ENCODE peak calls at places on chromosomes 1 and 21, in seven cellular contexts. One of them, this sample, is unnamed.

GRCh38 chr1:107251839-107252238 is 111.0 kb downstream of the NTNG1 start:
- DNase-seq in astrocyte: no peak
- DNase-seq in body of pancreas: no peak
- DNase-seq in brain microvascular endothelial cell: no peak
- DNase-seq in sigmoid colon: no peak
- DNase-seq in left ventricle myocardium inferior: no peak
- DNase-seq in HL-60: no peak
- DNase-seq in this sample: no peak

GRCh38 chr1:171740987-171741871 is 636 bp downstream of the VAMP4 start:
- DNase-seq in astrocyte: peak; percentile 9
- DNase-seq in left ventricle myocardium inferior: peak; percentile 25
- DNase-seq in HL-60: peak; percentile 18
- DNase-seq in sigmoid colon: peak; percentile 71
- DNase-seq in body of pancreas: peak; percentile 57
- DNase-seq in brain microvascular endothelial cell: peak; percentile 11
- DNase-seq in this sample: peak; percentile 20

GRCh38 chr1:202283379-202283844 is 58.3 kb downstream of the UBE2T start:
- DNase-seq in body of pancreas: peak; percentile 7
- DNase-seq in astrocyte: peak; percentile 89
- DNase-seq in left ventricle myocardium inferior: no peak
- DNase-seq in HL-60: no peak
- DNase-seq in brain microvascular endothelial cell: no peak
- DNase-seq in sigmoid colon: no peak
- DNase-seq in this sample: no peak

GRCh38 chr1:29162476-29163138 is 19.1 kb downstream of the SRSF4 start:
- DNase-seq in HL-60: no peak
- DNase-seq in left ventricle myocardium inferior: peak; percentile 35
- DNase-seq in astrocyte: peak; percentile 29
- DNase-seq in body of pancreas: no peak
- DNase-seq in sigmoid colon: no peak
- DNase-seq in brain microvascular endothelial cell: no peak
- DNase-seq in this sample: no peak

GRCh38 chr1:109441105-109441504 is 14.9 kb upstream of the PSMA5 start:
- DNase-seq in HL-60: no peak
- DNase-seq in body of pancreas: no peak
- DNase-seq in sigmoid colon: no peak
- DNase-seq in astrocyte: no peak
- DNase-seq in brain microvascular endothelial cell: no peak
- DNase-seq in left ventricle myocardium inferior: no peak
- DNase-seq in this sample: no peak

GRCh38 chr1:169574336-169574735 is 11.9 kb downstream of the F5 start:
- DNase-seq in astrocyte: no peak
- DNase-seq in brain microvascular endothelial cell: no peak
- DNase-seq in HL-60: no peak
- DNase-seq in body of pancreas: no peak
- DNase-seq in left ventricle myocardium inferior: peak; percentile 14
- DNase-seq in sigmoid colon: no peak
- DNase-seq in this sample: no peak

GRCh38 chr1:111832521-111833155 is 76.9 kb downstream of the DDX20 start:
- DNase-seq in body of pancreas: no peak
- DNase-seq in astrocyte: no peak
- DNase-seq in sigmoid colon: no peak
- DNase-seq in HL-60: no peak
- DNase-seq in brain microvascular endothelial cell: no peak
- DNase-seq in left ventricle myocardium inferior: no peak
- DNase-seq in this sample: no peak

GRCh38 chr1:117623698-117624097 is 17.9 kb downstream of the TENT5C start:
- DNase-seq in astrocyte: no peak
- DNase-seq in sigmoid colon: no peak
- DNase-seq in left ventricle myocardium inferior: no peak
- DNase-seq in HL-60: no peak
- DNase-seq in body of pancreas: no peak
- DNase-seq in brain microvascular endothelial cell: no peak
- DNase-seq in this sample: no peak

GRCh38 chr1:226425431-226426031 is 17.6 kb upstream of the PARP1 start:
- DNase-seq in brain microvascular endothelial cell: no peak
- DNase-seq in left ventricle myocardium inferior: no peak
- DNase-seq in sigmoid colon: no peak
- DNase-seq in HL-60: no peak
- DNase-seq in body of pancreas: no peak
- DNase-seq in astrocyte: no peak
- DNase-seq in this sample: peak; percentile 45

GRCh38 chr1:92792340-92792782 is 7.5 kb upstream of the EVI5 start:
- DNase-seq in left ventricle myocardium inferior: no peak
- DNase-seq in HL-60: no peak
- DNase-seq in sigmoid colon: no peak
- DNase-seq in brain microvascular endothelial cell: no peak
- DNase-seq in astrocyte: no peak
- DNase-seq in body of pancreas: no peak
- DNase-seq in this sample: no peak

GRCh38 chr1:217626321-217626720 is 4.6 kb downstream of the GPATCH2 start:
- DNase-seq in astrocyte: peak; percentile 8
- DNase-seq in sigmoid colon: no peak
- DNase-seq in HL-60: no peak
- DNase-seq in brain microvascular endothelial cell: no peak
- DNase-seq in left ventricle myocardium inferior: no peak
- DNase-seq in body of pancreas: no peak
- DNase-seq in this sample: no peak

GRCh38 chr1:217627431-217627830 is 3.5 kb downstream of the GPATCH2 start:
- DNase-seq in brain microvascular endothelial cell: no peak
- DNase-seq in astrocyte: no peak
- DNase-seq in left ventricle myocardium inferior: no peak
- DNase-seq in HL-60: no peak
- DNase-seq in sigmoid colon: no peak
- DNase-seq in body of pancreas: no peak
- DNase-seq in this sample: no peak

GRCh38 chr1:217630711-217631591 is at the start of the genes GPATCH2 and SPATA17:
- DNase-seq in astrocyte: peak; percentile 86
- DNase-seq in left ventricle myocardium inferior: peak; percentile 78
- DNase-seq in HL-60: peak; percentile 74
- DNase-seq in body of pancreas: peak; percentile 87
- DNase-seq in sigmoid colon: peak; percentile 85
- DNase-seq in brain microvascular endothelial cell: peak; percentile 86
- DNase-seq in this sample: peak; percentile 70
- TF ChIP-seq CTCF in astrocyte: peak; percentile 11
- TF ChIP-seq CTCF in left ventricle myocardium inferior: peak; percentile 65
- TF ChIP-seq CTCF in HL-60: no peak
- TF ChIP-seq CTCF in body of pancreas: peak; percentile 72
- TF ChIP-seq CTCF in sigmoid colon: peak; percentile 45
- TF ChIP-seq CTCF in brain microvascular endothelial cell: peak; percentile 48
- TF ChIP-seq CTCF in this sample: peak; percentile 20

GRCh38 chr1:219834247-219834917 is 94.0 kb downstream of the SLC30A10 start:
- DNase-seq in sigmoid colon: no peak
- DNase-seq in body of pancreas: no peak
- DNase-seq in left ventricle myocardium inferior: no peak
- DNase-seq in HL-60: no peak
- DNase-seq in astrocyte: no peak
- DNase-seq in brain microvascular endothelial cell: no peak
- DNase-seq in this sample: no peak
- H3K27ac ChIP-seq in sigmoid colon: no peak overlapping the region
- H3K27ac ChIP-seq in body of pancreas: no peak overlapping the region
- H3K27ac ChIP-seq in left ventricle myocardium inferior: no peak overlapping the region
- H3K27ac ChIP-seq in HL-60: no peak overlapping the region
- H3K27ac ChIP-seq in astrocyte: no peak overlapping the region
- H3K27ac ChIP-seq in brain microvascular endothelial cell: no peak overlapping the region
- H3K27ac ChIP-seq in this sample: no peak overlapping the region

GRCh38 chr1:245464290-245464689 is 309.5 kb downstream of the KIF26B start:
- DNase-seq in left ventricle myocardium inferior: no peak
- DNase-seq in brain microvascular endothelial cell: no peak
- DNase-seq in sigmoid colon: no peak
- DNase-seq in HL-60: no peak
- DNase-seq in astrocyte: no peak
- DNase-seq in body of pancreas: no peak
- DNase-seq in this sample: no peak

GRCh38 chr1:245462161-245462560 is 307.4 kb downstream of the KIF26B start:
- DNase-seq in astrocyte: no peak
- DNase-seq in HL-60: no peak
- DNase-seq in body of pancreas: no peak
- DNase-seq in brain microvascular endothelial cell: no peak
- DNase-seq in left ventricle myocardium inferior: no peak
- DNase-seq in sigmoid colon: no peak
- DNase-seq in this sample: no peak

GRCh38 chr1:245459621-245460020 is 304.8 kb downstream of the KIF26B start:
- DNase-seq in HL-60: no peak
- DNase-seq in sigmoid colon: no peak
- DNase-seq in astrocyte: no peak
- DNase-seq in brain microvascular endothelial cell: no peak
- DNase-seq in left ventricle myocardium inferior: no peak
- DNase-seq in body of pancreas: no peak
- DNase-seq in this sample: no peak

GRCh38 chr1:245463392-245464165 is 308.8 kb downstream of the KIF26B start:
- DNase-seq in left ventricle myocardium inferior: no peak
- DNase-seq in HL-60: no peak
- DNase-seq in brain microvascular endothelial cell: no peak
- DNase-seq in body of pancreas: no peak
- DNase-seq in sigmoid colon: no peak
- DNase-seq in astrocyte: no peak
- DNase-seq in this sample: no peak

GRCh38 chr1:245461681-245462080 is 306.9 kb downstream of the KIF26B start:
- DNase-seq in body of pancreas: no peak
- DNase-seq in sigmoid colon: no peak
- DNase-seq in astrocyte: no peak
- DNase-seq in brain microvascular endothelial cell: no peak
- DNase-seq in left ventricle myocardium inferior: no peak
- DNase-seq in HL-60: no peak
- DNase-seq in this sample: no peak
- TF ChIP-seq CTCF in body of pancreas: no peak
- TF ChIP-seq CTCF in sigmoid colon: no peak
- TF ChIP-seq CTCF in astrocyte: no peak
- TF ChIP-seq CTCF in brain microvascular endothelial cell: no peak
- TF ChIP-seq CTCF in left ventricle myocardium inferior: no peak
- TF ChIP-seq CTCF in HL-60: no peak
- TF ChIP-seq CTCF in this sample: no peak

DNA sequence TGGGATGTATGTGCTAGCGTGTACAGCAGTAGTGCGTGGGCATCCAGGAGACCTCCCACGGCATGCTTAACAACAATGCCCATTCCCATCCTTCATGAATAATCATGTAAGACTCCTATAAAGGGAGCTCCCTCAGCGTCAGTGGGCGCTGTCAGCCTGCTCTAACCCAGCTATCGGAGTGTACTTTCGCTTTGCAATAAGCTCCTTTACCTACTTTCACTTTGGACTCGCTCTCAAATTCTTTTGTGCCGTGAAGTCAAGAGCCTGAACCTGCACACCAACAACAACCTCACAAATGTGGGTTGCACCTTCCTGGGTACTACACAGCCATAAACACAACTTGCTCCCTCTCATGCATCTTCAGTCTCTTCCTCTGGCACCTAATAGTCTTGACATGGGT is 114.8 kb upstream of the PAXBP1 start:
- DNase-seq in left ventricle myocardium inferior: no peak
- DNase-seq in brain microvascular endothelial cell: no peak
- DNase-seq in astrocyte: no peak
- DNase-seq in body of pancreas: no peak
- DNase-seq in sigmoid colon: no peak
- DNase-seq in HL-60: no peak
- DNase-seq in this sample: peak; percentile 7
- H3K27ac ChIP-seq in left ventricle myocardium inferior: no peak overlapping the region
- H3K27ac ChIP-seq in brain microvascular endothelial cell: no peak overlapping the region
- H3K27ac ChIP-seq in astrocyte: no peak overlapping the region
- H3K27ac ChIP-seq in body of pancreas: no peak overlapping the region
- H3K27ac ChIP-seq in sigmoid colon: no peak overlapping the region
- H3K27ac ChIP-seq in HL-60: no peak overlapping the region
- H3K27ac ChIP-seq in this sample: no peak overlapping the region

GRCh38 chr1:179090522-179090921 is 8.7 kb downstream of the TOR3A start:
- DNase-seq in left ventricle myocardium inferior: no peak
- DNase-seq in HL-60: no peak
- DNase-seq in sigmoid colon: no peak
- DNase-seq in astrocyte: no peak
- DNase-seq in brain microvascular endothelial cell: no peak
- DNase-seq in body of pancreas: peak; percentile 50
- DNase-seq in this sample: no peak
- TF ChIP-seq CTCF in left ventricle myocardium inferior: peak; percentile 47
- TF ChIP-seq CTCF in HL-60: no peak
- TF ChIP-seq CTCF in sigmoid colon: no peak
- TF ChIP-seq CTCF in astrocyte: no peak
- TF ChIP-seq CTCF in brain microvascular endothelial cell: peak; percentile 42
- TF ChIP-seq CTCF in body of pancreas: peak; percentile 25
- TF ChIP-seq CTCF in this sample: no peak

GRCh38 chr1:2195785-2196184 is 1.2 kb upstream of the FAAP20 start:
- DNase-seq in left ventricle myocardium inferior: no peak
- DNase-seq in sigmoid colon: peak; percentile 68
- DNase-seq in HL-60: no peak
- DNase-seq in astrocyte: no peak
- DNase-seq in body of pancreas: no peak
- DNase-seq in brain microvascular endothelial cell: no peak
- DNase-seq in this sample: no peak
- H3K27ac ChIP-seq in left ventricle myocardium inferior: peak overlapping the region; percentile 99
- H3K27ac ChIP-seq in sigmoid colon: peak overlapping the region; percentile 99
- H3K27ac ChIP-seq in HL-60: peak overlapping the region; percentile 81
- H3K27ac ChIP-seq in astrocyte: no peak overlapping the region
- H3K27ac ChIP-seq in body of pancreas: peak overlapping the region; percentile 77
- H3K27ac ChIP-seq in brain microvascular endothelial cell: no peak overlapping the region
- H3K27ac ChIP-seq in this sample: peak overlapping the region; percentile 86

GRCh38 chr1:5099018-5099417 is 444.6 kb downstream of the AJAP1 start:
- DNase-seq in HL-60: no peak
- DNase-seq in brain microvascular endothelial cell: no peak
- DNase-seq in astrocyte: no peak
- DNase-seq in left ventricle myocardium inferior: no peak
- DNase-seq in body of pancreas: no peak
- DNase-seq in sigmoid colon: no peak
- DNase-seq in this sample: no peak

DNA sequence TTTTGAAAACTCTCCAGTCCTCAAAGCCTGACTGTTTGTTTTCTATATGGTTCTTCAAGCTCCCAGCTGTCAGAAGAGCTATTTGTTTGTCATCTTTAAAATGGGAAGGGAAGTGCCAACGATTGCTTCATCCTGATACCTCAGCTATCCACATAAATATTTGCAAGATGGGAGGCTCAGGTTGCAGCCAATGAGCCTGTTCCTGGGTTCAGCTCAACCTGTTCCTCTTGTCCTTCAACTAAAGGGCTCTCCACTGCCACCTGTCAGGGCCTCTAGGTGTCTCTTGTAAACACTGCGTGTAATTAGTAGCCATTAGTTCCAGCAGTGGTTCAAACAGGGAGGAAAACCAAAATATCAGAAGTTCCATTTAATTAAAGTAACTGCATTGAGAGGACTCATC is 445.1 kb downstream of the AJAP1 start:
- DNase-seq in astrocyte: no peak
- DNase-seq in left ventricle myocardium inferior: no peak
- DNase-seq in sigmoid colon: no peak
- DNase-seq in brain microvascular endothelial cell: no peak
- DNase-seq in body of pancreas: no peak
- DNase-seq in HL-60: no peak
- DNase-seq in this sample: no peak
- TF ChIP-seq CTCF in astrocyte: no peak
- TF ChIP-seq CTCF in left ventricle myocardium inferior: no peak
- TF ChIP-seq CTCF in sigmoid colon: no peak
- TF ChIP-seq CTCF in brain microvascular endothelial cell: no peak
- TF ChIP-seq CTCF in body of pancreas: no peak
- TF ChIP-seq CTCF in HL-60: no peak
- TF ChIP-seq CTCF in this sample: no peak

DNA sequence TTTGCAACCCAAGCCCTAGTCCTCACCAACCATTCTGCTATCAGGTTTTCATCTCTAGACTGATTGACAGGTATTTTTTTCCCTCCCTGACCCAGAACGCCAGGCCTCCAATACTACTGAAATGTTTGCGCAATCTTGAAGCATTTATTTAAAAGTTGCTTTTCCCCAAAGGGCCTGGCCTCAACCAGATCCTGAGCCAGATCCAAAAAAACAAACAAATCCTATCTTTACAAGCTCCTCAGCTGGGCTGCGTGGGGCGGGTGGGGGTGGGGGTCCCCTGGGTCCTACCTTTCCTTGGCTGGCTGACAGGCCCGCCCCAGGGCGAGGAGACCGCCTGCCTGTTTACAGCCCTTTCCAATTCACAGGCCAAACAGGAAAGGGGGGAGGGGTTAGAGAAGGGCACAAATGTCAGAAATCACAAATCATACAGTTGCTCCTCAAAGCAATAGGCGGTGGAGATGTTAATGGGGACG is 98.8 kb downstream of the FOXD2 start:
- DNase-seq in sigmoid colon: no peak
- DNase-seq in HL-60: no peak
- DNase-seq in brain microvascular endothelial cell: no peak
- DNase-seq in left ventricle myocardium inferior: no peak
- DNase-seq in body of pancreas: no peak
- DNase-seq in astrocyte: no peak
- DNase-seq in this sample: no peak
- H3K27ac ChIP-seq in sigmoid colon: no peak overlapping the region
- H3K27ac ChIP-seq in HL-60: no peak overlapping the region
- H3K27ac ChIP-seq in brain microvascular endothelial cell: no peak overlapping the region
- H3K27ac ChIP-seq in left ventricle myocardium inferior: no peak overlapping the region
- H3K27ac ChIP-seq in body of pancreas: no peak overlapping the region
- H3K27ac ChIP-seq in astrocyte: no peak overlapping the region
- H3K27ac ChIP-seq in this sample: no peak overlapping the region